ENCODE peak calls at places on chromosome 10, in four cellular contexts. One of them, this sample, is unnamed.

GRCh38 chr10:31929260-31929985 is 792 bp upstream of the ARHGAP12 start:
- DNase-seq in CD8-positive, alpha-beta memory T cell: peak; percentile 10
- DNase-seq in SK-N-SH: no peak
- DNase-seq in H7: peak; percentile 61
- DNase-seq in this sample: peak; percentile 30

GRCh38 chr10:60105195-60105812 is 198.9 kb upstream of the CCDC6 start:
- DNase-seq in CD8-positive, alpha-beta memory T cell: no peak
- DNase-seq in SK-N-SH: no peak
- DNase-seq in H7: no peak
- DNase-seq in this sample: no peak

GRCh38 chr10:104293021-104293420 is 24.0 kb downstream of the GSTO2 start:
- DNase-seq in CD8-positive, alpha-beta memory T cell: no peak
- DNase-seq in SK-N-SH: no peak
- DNase-seq in H7: no peak
- DNase-seq in this sample: no peak

GRCh38 chr10:94224656-94225055 is 138.1 kb downstream of the NOC3L start:
- DNase-seq in CD8-positive, alpha-beta memory T cell: no peak
- DNase-seq in SK-N-SH: no peak
- DNase-seq in H7: no peak
- DNase-seq in this sample: no peak

GRCh38 chr10:72509951-72510350 is 115.9 kb downstream of the MICU1 start:
- DNase-seq in CD8-positive, alpha-beta memory T cell: no peak
- DNase-seq in SK-N-SH: no peak
- DNase-seq in H7: no peak
- DNase-seq in this sample: no peak

GRCh38 chr10:97321807-97322195 is 2.7 kb downstream of the FRAT1 start:
- DNase-seq in CD8-positive, alpha-beta memory T cell: no peak
- DNase-seq in SK-N-SH: no peak
- DNase-seq in H7: peak; percentile 4
- DNase-seq in this sample: no peak

GRCh38 chr10:63752318-63752717 is 231.1 kb downstream of the REEP3 start:
- DNase-seq in CD8-positive, alpha-beta memory T cell: no peak
- DNase-seq in SK-N-SH: no peak
- DNase-seq in H7: no peak
- DNase-seq in this sample: no peak

GRCh38 chr10:124591123-124591495 is 129.5 kb downstream of the LHPP start:
- DNase-seq in CD8-positive, alpha-beta memory T cell: no peak
- DNase-seq in SK-N-SH: no peak
- DNase-seq in H7: no peak
- DNase-seq in this sample: no peak

GRCh38 chr10:7260412-7260900 is 150.4 kb downstream of the SFMBT2 start:
- DNase-seq in CD8-positive, alpha-beta memory T cell: peak; percentile 44
- DNase-seq in SK-N-SH: peak; percentile 55
- DNase-seq in H7: peak; percentile 78
- DNase-seq in this sample: peak; percentile 45

GRCh38 chr10:43389867-43390266 is 18.4 kb downstream of the FXYD4 start:
- DNase-seq in CD8-positive, alpha-beta memory T cell: no peak
- DNase-seq in SK-N-SH: no peak
- DNase-seq in H7: no peak
- DNase-seq in this sample: no peak

GRCh38 chr10:43390791-43391190 is 18.2 kb downstream of the HNRNPF start:
- DNase-seq in CD8-positive, alpha-beta memory T cell: peak; percentile 32
- DNase-seq in SK-N-SH: peak; percentile 49
- DNase-seq in H7: peak; percentile 46
- DNase-seq in this sample: peak; percentile 54

GRCh38 chr10:43392757-43393156 is 16.2 kb downstream of the HNRNPF start:
- DNase-seq in CD8-positive, alpha-beta memory T cell: no peak
- DNase-seq in SK-N-SH: no peak
- DNase-seq in H7: no peak
- DNase-seq in this sample: no peak

GRCh38 chr10:43387678-43388032 is 16.2 kb downstream of the FXYD4 start:
- DNase-seq in CD8-positive, alpha-beta memory T cell: no peak
- DNase-seq in SK-N-SH: no peak
- DNase-seq in H7: no peak
- DNase-seq in this sample: no peak

GRCh38 chr10:43390333-43390732 is 18.7 kb downstream of the HNRNPF start:
- DNase-seq in CD8-positive, alpha-beta memory T cell: no peak
- DNase-seq in SK-N-SH: no peak
- DNase-seq in H7: no peak
- DNase-seq in this sample: no peak
- H3K36me3 ChIP-seq in CD8-positive, alpha-beta memory T cell: peaks cover 73% of the 10 kb centered on the region
- H3K36me3 ChIP-seq in SK-N-SH: peaks cover 85% of the 10 kb centered on the region
- H3K36me3 ChIP-seq in H7: peaks cover 69% of the 10 kb centered on the region
- H3K36me3 ChIP-seq in this sample: peaks cover 88% of the 10 kb centered on the region

GRCh38 chr10:689433-690226 is at the start of gene DIP2C:
- DNase-seq in CD8-positive, alpha-beta memory T cell: no peak
- DNase-seq in SK-N-SH: peak; percentile 99
- DNase-seq in H7: peak; percentile 99
- DNase-seq in this sample: peak; percentile 10
- H3K4me3 ChIP-seq in CD8-positive, alpha-beta memory T cell: no peak within 1 kb of the TSS
- H3K4me3 ChIP-seq in SK-N-SH: peak within 1 kb of the TSS; percentile 83
- H3K4me3 ChIP-seq in H7: peak within 1 kb of the TSS; percentile 67
- H3K4me3 ChIP-seq in this sample: no peak within 1 kb of the TSS

GRCh38 chr10:100485336-100485735 is 22.5 kb downstream of the WNT8B start:
- DNase-seq in CD8-positive, alpha-beta memory T cell: no peak
- DNase-seq in SK-N-SH: no peak
- DNase-seq in H7: peak; percentile 73
- DNase-seq in this sample: no peak
- H3K27me3 ChIP-seq in CD8-positive, alpha-beta memory T cell: peaks cover 5% of the 10 kb centered on the region
- H3K27me3 ChIP-seq in SK-N-SH: peaks cover 6% of the 10 kb centered on the region
- H3K27me3 ChIP-seq in H7: peaks cover 88% of the 10 kb centered on the region
- H3K27me3 ChIP-seq in this sample: peaks cover 5% of the 10 kb centered on the region

GRCh38 chr10:112461029-112461887 is 14.2 kb downstream of the VTI1A start:
- DNase-seq in CD8-positive, alpha-beta memory T cell: no peak
- DNase-seq in SK-N-SH: no peak
- DNase-seq in H7: no peak
- DNase-seq in this sample: no peak

GRCh38 chr10:112454910-112455779 is 8.1 kb downstream of the VTI1A start:
- DNase-seq in CD8-positive, alpha-beta memory T cell: no peak
- DNase-seq in SK-N-SH: no peak
- DNase-seq in H7: no peak
- DNase-seq in this sample: no peak

DNA sequence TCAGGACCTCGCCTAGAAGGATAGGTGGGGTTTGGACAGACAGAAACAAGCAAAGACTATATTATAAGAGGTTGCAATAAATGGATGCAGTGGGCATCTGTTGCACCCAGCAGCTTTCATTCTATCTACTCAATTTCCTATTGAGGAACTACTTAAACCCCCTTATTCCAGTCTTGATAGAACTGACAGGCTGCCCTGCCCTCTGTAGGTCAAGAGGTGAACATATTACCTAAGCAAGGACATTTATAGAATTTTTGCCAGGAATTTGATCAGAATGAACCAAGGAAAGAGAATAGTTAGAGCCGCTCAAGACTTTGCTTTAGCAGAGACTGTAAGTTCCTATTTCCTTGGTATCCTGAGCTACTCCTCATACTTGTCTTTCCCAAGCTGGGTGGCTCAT is 9.5 kb downstream of the VTI1A start:
- DNase-seq in CD8-positive, alpha-beta memory T cell: no peak
- DNase-seq in SK-N-SH: no peak
- DNase-seq in H7: peak; percentile 36
- DNase-seq in this sample: no peak
- H3K36me3 ChIP-seq in CD8-positive, alpha-beta memory T cell: no peaks in the 10 kb centered on the region
- H3K36me3 ChIP-seq in SK-N-SH: peaks cover 3% of the 10 kb centered on the region
- H3K36me3 ChIP-seq in H7: no peaks in the 10 kb centered on the region
- H3K36me3 ChIP-seq in this sample: peaks cover 5% of the 10 kb centered on the region